ENCODE peak calls at places on chromosome 18, in six cellular contexts. X, C, D, F, J and L are unnamed samples.

GRCh38 chr18:12432196-12432595 is 24.5 kb downstream of the PRELID3A start:
- DNase-seq in X (no peak), C (no peak), D (no peak), F (no peak), J (no peak), L (no peak)

GRCh38 chr18:7234061-7234460 is 3.2 kb downstream of the LRRC30 start:
- DNase-seq in X (no peak), C (no peak), D (no peak), F (no peak), J (no peak), L (no peak)

GRCh38 chr18:79315589-79315988 is 80.1 kb upstream of the NFATC1 start:
- DNase-seq in X (no peak), C (no peak), D (no peak), F (no peak), J (no peak), L (no peak)

GRCh38 chr18:34938102-34938501 is 103.1 kb upstream of the MAPRE2 start:
- DNase-seq in X (no peak), C (no peak), D (no peak), F (no peak), J (no peak), L (no peak)

GRCh38 chr18:9643549-9643948 is 29.2 kb upstream of the PPP4R1 start:
- DNase-seq in X (no peak), C (no peak), D (no peak), F (peak; percentile 91), J (peak; percentile 85), L (no peak)

GRCh38 chr18:11981633-11982366 is 493 bp downstream of the IMPA2 start:
- DNase-seq in X (peak; percentile 8), C (peak; percentile 55), D (peak; percentile 45), F (no peak), J (no peak), L (no peak)

GRCh38 chr18:74836296-74837139 is 238.8 kb downstream of the ZNF407 start:
- DNase-seq in X (no peak), C (no peak), D (no peak), F (peak; percentile 19), J (no peak), L (no peak)

GRCh38 chr18:77820472-77820871 is 570.8 kb downstream of the GALR1 start:
- DNase-seq in X (no peak), C (no peak), D (no peak), F (no peak), J (no peak), L (no peak)

GRCh38 chr18:8337216-8337615 is 272.0 kb upstream of the RAB12 start:
- DNase-seq in X (no peak), C (no peak), D (no peak), F (no peak), J (no peak), L (no peak)

GRCh38 chr18:44852818-44853217 is 172.1 kb downstream of the SETBP1 start:
- DNase-seq in X (no peak), C (no peak), D (no peak), F (no peak), J (no peak), L (no peak)

GRCh38 chr18:11752116-11752911 is 63.2 kb downstream of the GNAL start:
- DNase-seq in X (no peak), C (no peak), D (no peak), F (peak; percentile 12), J (no peak), L (no peak)

GRCh38 chr18:74892066-74892627 is 294.5 kb downstream of the ZNF407 start:
- DNase-seq in X (no peak), C (no peak), D (no peak), F (no peak), J (no peak), L (no peak)

GRCh38 chr18:39453882-39454281 is 1888.3 kb upstream of the CELF4 start:
- DNase-seq in X (no peak), C (no peak), D (no peak), F (peak; percentile 4), J (no peak), L (no peak)

GRCh38 chr18:27583021-27583420 is 397.9 kb upstream of the CHST9 start:
- DNase-seq in X (no peak), C (no peak), D (no peak), F (no peak), J (no peak), L (no peak)

GRCh38 chr18:70221156-70221910 is 15.8 kb upstream of the RTTN start:
- DNase-seq in X (no peak), C (no peak), D (no peak), F (peak; percentile 85), J (no peak), L (no peak)

GRCh38 chr18:7221424-7222155 is 9.3 kb upstream of the LRRC30 start:
- DNase-seq in X (no peak), C (no peak), D (peak; percentile 33), F (peak; percentile 23), J (peak; percentile 16), L (peak; percentile 82)

GRCh38 chr18:68034293-68034692 is 517.8 kb upstream of the DSEL start:
- DNase-seq in X (no peak), C (no peak), D (no peak), F (peak; percentile 18), J (no peak), L (no peak)

GRCh38 chr18:32683044-32683443 is 89.8 kb downstream of the KLHL14 start:
- DNase-seq in X (no peak), C (no peak), D (no peak), F (no peak), J (no peak), L (no peak)

GRCh38 chr18:32769242-32770180 is 3.3 kb downstream of the KLHL14 start:
- DNase-seq in X (no peak), C (no peak), D (peak; percentile 42), F (no peak), J (no peak), L (peak; percentile 20)

GRCh38 chr18:37665346-37665745 is 99.7 kb upstream of the CELF4 start:
- DNase-seq in X (no peak), C (no peak), D (no peak), F (no peak), J (no peak), L (no peak)

GRCh38 chr18:79490593-79491551 is 95.1 kb downstream of the NFATC1 start:
- DNase-seq in X (no peak), C (peak; percentile 2), D (no peak), F (no peak), J (no peak), L (no peak)

DNA sequence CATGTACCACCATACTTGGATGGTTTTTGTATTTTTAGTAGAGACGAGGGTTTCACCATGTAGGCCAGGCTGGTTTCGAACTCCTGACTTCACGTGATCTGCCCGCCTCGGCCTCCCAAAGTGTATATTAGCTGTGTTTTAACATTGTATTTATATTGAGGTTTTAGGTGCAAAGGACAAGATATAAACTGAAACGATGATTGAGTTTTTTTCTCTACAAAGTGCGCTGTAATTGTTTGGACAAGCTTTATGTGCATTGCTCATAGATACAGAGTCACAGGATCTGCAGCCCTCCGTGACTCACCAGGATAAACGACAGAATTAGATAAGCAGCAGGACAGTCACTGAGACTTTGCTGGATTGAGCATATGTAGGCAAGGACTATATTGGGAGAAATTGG is 17.6 kb downstream of the CDH7 start:
- DNase-seq in X (no peak), C (no peak), D (no peak), F (no peak), J (no peak), L (no peak)
- H3K9me3 ChIP-seq in X (no peaks in the 10 kb centered on the region), C (no peaks in the 10 kb centered on the region), D (no peaks in the 10 kb centered on the region), F (no peaks in the 10 kb centered on the region), J (peaks cover 16% of the 10 kb centered on the region), L (no peaks in the 10 kb centered on the region)

DNA sequence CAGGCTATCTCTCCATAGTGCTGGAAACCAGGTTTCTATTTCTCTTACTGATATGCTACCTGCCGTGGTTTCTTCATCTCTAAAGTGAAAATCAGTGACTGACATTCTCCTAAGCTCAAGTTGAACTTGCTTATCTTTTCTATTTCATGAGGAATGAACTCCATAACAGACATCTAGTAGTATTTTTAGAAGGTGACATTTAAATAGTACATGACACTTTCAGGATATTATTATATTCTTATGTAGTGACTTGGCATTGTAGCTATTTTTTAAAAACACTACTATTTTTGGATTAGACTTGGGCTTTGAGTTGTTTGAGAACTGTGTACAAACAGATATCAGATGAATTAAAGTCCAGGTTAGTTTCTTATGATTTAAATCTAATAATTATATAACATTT is 1381.8 kb downstream of the DSC3 start:
- DNase-seq in X (no peak), C (no peak), D (no peak), F (no peak), J (no peak), L (no peak)
- TF ChIP-seq CTCF in X (no peak), C (no peak), D (no peak), F (no peak), J (no peak), L (no peak)

GRCh38 chr18:55422456-55423185 is 165.4 kb downstream of the TCF4 start:
- DNase-seq in X (no peak), C (peak; percentile 47), D (peak; percentile 67), F (peak; percentile 65), J (no peak), L (no peak)

GRCh38 chr18:55420977-55421611 is 166.9 kb downstream of the TCF4 start:
- DNase-seq in X (no peak), C (no peak), D (no peak), F (no peak), J (no peak), L (no peak)

GRCh38 chr18:55419939-55420664 is 167.9 kb downstream of the TCF4 start:
- DNase-seq in X (no peak), C (no peak), D (no peak), F (no peak), J (no peak), L (no peak)

GRCh38 chr18:55420665-55420964 is 167.4 kb downstream of the TCF4 start:
- DNase-seq in X (no peak), C (no peak), D (peak; percentile 59), F (no peak), J (no peak), L (no peak)

DNA sequence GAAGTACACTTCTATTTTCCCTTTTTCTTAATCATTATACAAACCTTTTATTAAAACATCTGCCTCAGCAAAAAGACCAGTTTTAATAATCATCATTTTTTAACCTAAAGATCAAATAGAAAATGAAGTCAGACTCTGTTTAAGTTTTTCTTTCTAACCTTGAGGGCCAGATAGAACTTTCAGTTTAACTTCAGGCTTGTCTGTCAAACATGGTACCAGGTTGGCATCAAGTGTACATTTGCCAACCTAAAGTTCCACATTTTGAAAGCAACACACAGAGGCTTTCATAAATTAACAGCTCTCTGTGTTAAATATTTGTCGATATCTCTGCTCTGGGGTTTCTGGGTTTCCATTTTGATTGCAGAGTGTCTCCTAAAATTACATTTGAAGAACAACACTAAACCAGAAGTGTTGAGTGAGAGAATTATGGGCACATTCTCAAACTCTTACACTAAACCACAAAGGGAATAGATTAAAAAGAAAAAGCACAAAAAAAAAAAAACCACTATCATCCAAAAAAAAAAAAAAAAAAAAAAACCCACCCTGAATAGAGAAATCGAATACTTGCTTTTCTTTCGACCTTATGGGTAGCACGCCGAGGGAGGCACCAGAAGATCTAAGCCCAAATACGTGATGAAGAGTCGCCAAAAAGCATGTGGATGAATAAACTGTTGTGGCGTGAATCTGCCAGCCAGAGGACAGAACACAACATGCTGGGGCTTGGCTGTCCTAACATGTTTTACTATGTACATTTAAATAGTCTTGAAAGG is 166.2 kb downstream of the TCF4 start:
- DNase-seq in X (no peak), C (peak; percentile 45), D (peak; percentile 45), F (peak; percentile 70), J (no peak), L (no peak)
- H3K4me3 ChIP-seq in X (no peak overlapping the region), C (peak overlapping the region; percentile 42), D (peak overlapping the region; percentile 72), F (peak overlapping the region; percentile 47), J (no peak overlapping the region), L (no peak overlapping the region)

DNA sequence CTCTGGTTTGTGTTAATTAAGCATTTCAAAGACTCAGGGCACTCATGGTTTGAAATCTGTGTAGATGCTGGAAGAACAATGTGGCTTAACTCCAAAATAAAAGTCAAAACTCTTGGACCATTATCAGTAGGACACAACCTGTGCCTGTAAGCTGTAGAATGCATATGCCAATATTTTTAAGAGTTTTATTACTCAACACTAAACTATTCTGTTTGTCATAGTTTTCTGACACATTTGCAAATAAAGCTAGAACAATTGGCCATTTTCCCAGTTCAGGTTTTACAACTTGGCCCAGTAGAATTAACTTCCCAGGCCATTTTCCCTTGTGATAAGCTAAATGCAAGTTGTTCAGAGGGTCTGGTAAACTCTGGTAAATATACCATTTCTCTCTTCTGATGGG is 713.1 kb downstream of the CBLN2 start:
- DNase-seq in X (no peak), C (no peak), D (no peak), F (no peak), J (no peak), L (no peak)
- H3K9me3 ChIP-seq in X (no peaks in the 10 kb centered on the region), C (no peaks in the 10 kb centered on the region), D (no peaks in the 10 kb centered on the region), F (no peaks in the 10 kb centered on the region), J (peaks cover 16% of the 10 kb centered on the region), L (no peaks in the 10 kb centered on the region)